ENCODE peak calls at places on chromosome 9, in six cellular contexts. S is psoas muscle; G is CD4-positive, CD25-positive, alpha-beta regulatory T cell; I is MM.1S; E is fibroblast of lung; B is adipocyte. K is an unnamed sample.

GRCh38 chr9:82164159-82164558 is 175.6 kb downstream of the SPATA31D1 start:
- DNase-seq in B (no peak), E (peak), I (no peak), G (no peak), S (no peak), K (no peak)

GRCh38 chr9:4821994-4822544 is 29.3 kb downstream of the RCL1 start:
- DNase-seq in E (no peak), S (no peak), I (no peak), G (no peak), B (no peak), K (no peak)

GRCh38 chr9:6459718-6460117 is 46.7 kb downstream of the UHRF2 start:
- DNase-seq in E (no peak), S (no peak), I (no peak), B (no peak), G (no peak), K (no peak)

GRCh38 chr9:126608551-126608950 is 5.2 kb upstream of the LMX1B start:
- DNase-seq in S (no peak), E (no peak), B (no peak), G (no peak), I (no peak), K (no peak)

GRCh38 chr9:110427497-110428104 is 89.9 kb upstream of the TXNDC8 start:
- DNase-seq in E (peak), B (peak), S (no peak), G (no peak), I (peak), K (no peak)

GRCh38 chr9:69599232-69599971 is 72.8 kb downstream of the APBA1 start:
- DNase-seq in B (no peak), G (no peak), I (no peak), S (no peak), E (peak), K (no peak)

GRCh38 chr9:134896834-134897583 is 16.4 kb downstream of the FCN2 start:
- DNase-seq in I (no peak), E (no peak), G (no peak), S (no peak), B (no peak), K (no peak)

GRCh38 chr9:68651280-68651893 is 53.7 kb upstream of the PIP5K1B start:
- DNase-seq in B (no peak), S (no peak), I (no peak), E (no peak), G (no peak), K (no peak)

GRCh38 chr9:112049834-112050516 is 125.1 kb downstream of the SUSD1 start:
- DNase-seq in S (no peak), G (no peak), I (no peak), E (peak), B (peak), K (no peak)

GRCh38 chr9:89629096-89629976 is 24.5 kb downstream of the GADD45G start:
- DNase-seq in E (no peak), G (no peak), I (no peak), S (no peak), B (no peak), K (no peak)

GRCh38 chr9:83285836-83286235 is 222.9 kb upstream of the RASEF start:
- DNase-seq in I (no peak), E (no peak), G (no peak), B (no peak), S (no peak), K (no peak)

GRCh38 chr9:4137755-4138154 is 162.1 kb downstream of the GLIS3 start:
- DNase-seq in E (peak), B (peak), S (no peak), I (no peak), G (no peak), K (no peak)

GRCh38 chr9:77011973-77012817 is 7.3 kb upstream of the FOXB2 start:
- DNase-seq in I (peak), G (peak), E (no peak), B (peak), S (peak), K (peak)

GRCh38 chr9:35756743-35757526 is 2.9 kb upstream of the MSMP start:
- DNase-seq in S (peak), G (peak), I (peak), E (peak), B (peak), K (peak)

GRCh38 chr9:5628183-5628529 is 751 bp upstream of the RIC1 start:
- DNase-seq in B (no peak), G (no peak), E (no peak), S (no peak), I (peak), K (no peak)

GRCh38 chr9:34326690-34327089 is 2.4 kb downstream of the KIF24 start:
- DNase-seq in B (no peak), S (no peak), G (no peak), I (no peak), E (no peak), K (no peak)

GRCh38 chr9:16719921-16720320 is 150.5 kb downstream of the BNC2 start:
- DNase-seq in S (no peak), B (no peak), E (no peak), I (no peak), G (no peak), K (no peak)

GRCh38 chr9:107539427-107540154 is 50.0 kb upstream of the KLF4 start:
- DNase-seq in I (no peak), S (peak), E (no peak), B (peak), G (no peak), K (no peak)

GRCh38 chr9:114850871-114851270 is 45.0 kb upstream of the TNFSF15 start:
- DNase-seq in I (no peak), G (no peak), B (peak), S (no peak), E (peak), K (no peak)

GRCh38 chr9:95409650-95410426 is 92.3 kb upstream of the FANCC start:
- DNase-seq in B (peak), S (no peak), I (no peak), E (peak), G (no peak), K (no peak)

GRCh38 chr9:97425336-97425991 is 13.6 kb downstream of the TDRD7 start:
- DNase-seq in G (no peak), B (no peak), I (no peak), E (no peak), S (no peak), K (no peak)

GRCh38 chr9:100269656-100270055 is 83.1 kb downstream of the TEX10 start:
- DNase-seq in S (no peak), E (no peak), I (no peak), B (no peak), G (no peak), K (no peak)

GRCh38 chr9:19785230-19785629 is 3.6 kb downstream of the SLC24A2 start:
- DNase-seq in G (no peak), I (no peak), E (no peak), S (no peak), B (no peak), K (no peak)

GRCh38 chr9:89449261-89449671 is 48.6 kb downstream of the SEMA4D start:
- DNase-seq in G (no peak), E (no peak), B (no peak), S (no peak), I (no peak), K (no peak)

GRCh38 chr9:109910616-109911568 is 130.9 kb downstream of the PALM2AKAP2 start:
- DNase-seq in G (no peak), I (no peak), S (no peak), E (peak), B (peak), K (no peak)

GRCh38 chr9:114061292-114061691 is 16.8 kb downstream of the AMBP start:
- DNase-seq in S (no peak), G (no peak), B (no peak), I (no peak), E (no peak), K (peak)

GRCh38 chr9:34559616-34560546 is 29.6 kb downstream of the CNTFR start:
- DNase-seq in G (no peak), S (peak), E (peak), I (no peak), B (peak), K (no peak)

GRCh38 chr9:70514273-70514672 is 99.8 kb upstream of the KLF9 start:
- DNase-seq in B (no peak), I (no peak), E (peak), G (no peak), S (no peak), K (no peak)

GRCh38 chr9:114409103-114409780 is 21.5 kb upstream of the AKNA start:
- DNase-seq in I (no peak), G (no peak), E (peak), B (no peak), S (no peak), K (no peak)

GRCh38 chr9:120416816-120417427 is 163.0 kb downstream of the CDK5RAP2 start:
- DNase-seq in I (no peak), S (no peak), E (no peak), B (no peak), G (no peak), K (no peak)
- H3K4me3 ChIP-seq in I (no peak), S (no peak), E (no peak), B (no peak), G (no peak), K (no peak)

DNA sequence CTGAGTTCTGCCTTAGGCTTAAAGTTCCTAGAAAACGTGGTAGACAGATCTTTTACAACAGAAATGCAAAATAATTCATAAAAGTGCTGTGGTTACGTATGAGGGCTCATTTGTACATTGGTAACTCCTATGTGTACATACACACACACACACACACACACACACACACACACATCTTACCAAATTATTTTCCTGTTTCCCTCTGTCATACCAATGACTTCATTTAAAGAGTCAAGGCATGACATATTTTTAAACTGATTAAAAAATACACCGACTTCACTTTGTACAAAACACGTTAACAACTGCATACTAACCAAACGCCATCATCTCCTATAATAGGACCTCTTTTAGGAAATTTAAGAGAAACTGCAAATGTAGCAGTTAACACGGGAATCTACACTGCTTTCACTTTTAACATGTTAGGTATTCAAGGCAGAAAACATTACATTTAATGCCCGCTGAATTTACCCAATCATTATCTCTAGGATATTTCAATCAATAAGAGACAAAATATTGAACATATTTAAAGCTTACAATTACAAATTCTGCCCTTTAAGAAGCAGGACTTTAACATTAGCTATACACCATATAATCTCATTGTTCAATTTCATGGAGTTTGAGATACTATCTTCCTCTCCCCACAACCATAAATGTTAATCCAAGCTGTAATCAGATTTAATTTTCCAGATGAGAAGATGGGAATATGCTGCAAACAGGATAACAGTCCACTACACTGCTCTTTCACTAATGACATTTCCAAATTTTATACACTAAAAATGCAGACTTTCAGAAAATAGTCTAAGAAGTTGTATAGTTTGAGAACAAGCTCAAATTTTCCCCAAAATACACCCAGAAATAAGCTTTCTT is 133.1 kb downstream of the DENND1A start:
- DNase-seq in S (no peak), B (no peak), G (no peak), I (no peak), E (peak), K (no peak)
- H3K4me3 ChIP-seq in S (no peak), B (no peak), G (peak), I (no peak), E (no peak), K (no peak)

GRCh38 chr9:129459550-129460322 is 161.2 kb downstream of the C9orf50 start:
- DNase-seq in G (no peak), I (no peak), B (no peak), E (no peak), S (no peak), K (no peak)
- H3K4me3 ChIP-seq in G (no peak), I (no peak), B (no peak), E (no peak), S (no peak), K (peak)

GRCh38 chr9:123834907-123835562 is 94.9 kb downstream of the DENND1A start:
- DNase-seq in I (peak), B (peak), E (peak), S (no peak), G (no peak), K (no peak)
- H3K4me3 ChIP-seq in I (peak), B (no peak), E (no peak), S (peak), G (peak), K (no peak)

K was measured in CD8-positive, alpha-beta T cell.